ENCODE peak calls at places on chromosomes 3 and 15, in eight cellular contexts. Z is transverse colon; T is M059J; J is stimulated activated CD4-positive, alpha-beta T cell treated with anti-CD3 and anti-CD28 coated beads, TNF-alpha, amount 100 ng/mL, for 4 hours; D is posterior vena cava; A is HEK293T; E is NCI-H345; C is ACHN. G is an unnamed sample.

GRCh38 chr15:25243800-25244097 is 195.1 kb downstream of the UBE3A start:
- DNase-seq in Z (peak), T (no peak), J (no peak), D (peak), A (no peak), E (no peak), C (no peak), G (no peak)

GRCh38 chr3:48268936-48269551 is 28.1 kb downstream of the ZNF589 start:
- DNase-seq in Z (peak), T (no peak), J (peak), D (no peak), A (no peak), E (no peak), C (no peak), G (no peak)

GRCh38 chr3:165196577-165197561 is 685 bp upstream of the SLITRK3 start:
- DNase-seq in Z (no peak), T (no peak), J (no peak), D (peak), A (peak), E (peak), C (peak), G (no peak)

GRCh38 chr3:156259896-156260788 is 139.8 kb downstream of the KCNAB1 start:
- DNase-seq in Z (no peak), T (no peak), J (no peak), D (no peak), A (no peak), E (no peak), C (no peak), G (no peak)

GRCh38 chr3:31980530-31981205 is 394 bp downstream of the OSBPL10 start:
- DNase-seq in Z (peak), T (peak), J (peak), D (peak), A (peak), E (peak), C (peak), G (no peak)

GRCh38 chr3:196774191-196774820 is 34.6 kb downstream of the PAK2 start:
- DNase-seq in Z (no peak), T (peak), J (no peak), D (no peak), A (no peak), E (no peak), C (no peak), G (no peak)

GRCh38 chr3:79012530-79012913 is 755.3 kb downstream of the ROBO1 start:
- DNase-seq in Z (no peak), T (no peak), J (no peak), D (no peak), A (no peak), E (no peak), C (no peak), G (no peak)

GRCh38 chr15:89128320-89129122 is 40.3 kb downstream of the ABHD2 start:
- DNase-seq in Z (no peak), T (peak), J (no peak), D (no peak), A (no peak), E (no peak), C (peak), G (no peak)

GRCh38 chr3:177287231-177287630 is 89.9 kb upstream of the TBL1XR1 start:
- DNase-seq in Z (peak), T (no peak), J (no peak), D (no peak), A (no peak), E (no peak), C (no peak), G (no peak)

GRCh38 chr15:31483924-31484368 is 157.3 kb downstream of the KLF13 start:
- DNase-seq in Z (no peak), T (no peak), J (no peak), D (no peak), A (no peak), E (no peak), C (no peak), G (no peak)

GRCh38 chr15:47411733-47412530 is 305.4 kb upstream of the SEMA6D start:
- DNase-seq in Z (no peak), T (no peak), J (no peak), D (no peak), A (no peak), E (peak), C (no peak), G (no peak)

GRCh38 chr3:152968388-152969024 is 133.6 kb downstream of the P2RY1 start:
- DNase-seq in Z (no peak), T (no peak), J (no peak), D (no peak), A (no peak), E (no peak), C (no peak), G (no peak)

GRCh38 chr3:127170794-127171193 is 22.1 kb upstream of the PRR23E start:
- DNase-seq in Z (no peak), T (peak), J (no peak), D (no peak), A (no peak), E (peak), C (peak), G (no peak)

GRCh38 chr3:37453393-37454391 is 279.3 kb upstream of the LRRFIP2 start:
- DNase-seq in Z (peak), T (no peak), J (no peak), D (peak), A (peak), E (peak), C (no peak), G (no peak)

GRCh38 chr3:191982481-191982880 is 521.5 kb downstream of the PYDC2 start:
- DNase-seq in Z (no peak), T (peak), J (no peak), D (no peak), A (no peak), E (no peak), C (no peak), G (no peak)